ENCODE peak calls at places on chromosomes 5 and 9, in four cellular contexts. One of them, this sample, is unnamed.

GRCh38 chr5:169667896-169668674 is 31.0 kb downstream of the DOCK2 start:
- DNase-seq in CD4-positive, CD25-positive, alpha-beta regulatory T cell: no peak
- DNase-seq in HuH-7.5: no peak
- DNase-seq in kidney epithelial cell: no peak
- DNase-seq in this sample: no peak

GRCh38 chr9:105066265-105066865 is 138.4 kb upstream of the ABCA1 start:
- DNase-seq in kidney epithelial cell: no peak
- DNase-seq in HuH-7.5: no peak
- DNase-seq in CD4-positive, CD25-positive, alpha-beta regulatory T cell: no peak
- DNase-seq in this sample: peak; percentile 64

GRCh38 chr5:33300209-33300742 is 140.5 kb upstream of the TARS1 start:
- DNase-seq in kidney epithelial cell: no peak
- DNase-seq in HuH-7.5: no peak
- DNase-seq in CD4-positive, CD25-positive, alpha-beta regulatory T cell: no peak
- DNase-seq in this sample: no peak

GRCh38 chr5:38141665-38142064 is 116.7 kb upstream of the EGFLAM start:
- DNase-seq in kidney epithelial cell: no peak
- DNase-seq in HuH-7.5: no peak
- DNase-seq in CD4-positive, CD25-positive, alpha-beta regulatory T cell: no peak
- DNase-seq in this sample: no peak

GRCh38 chr9:124300312-124300711 is 42.6 kb downstream of the NEK6 start:
- DNase-seq in HuH-7.5: no peak
- DNase-seq in CD4-positive, CD25-positive, alpha-beta regulatory T cell: no peak
- DNase-seq in kidney epithelial cell: no peak
- DNase-seq in this sample: peak; percentile 35

GRCh38 chr5:130272837-130273236 is 368.6 kb downstream of the CHSY3 start:
- DNase-seq in kidney epithelial cell: no peak
- DNase-seq in CD4-positive, CD25-positive, alpha-beta regulatory T cell: no peak
- DNase-seq in HuH-7.5: no peak
- DNase-seq in this sample: no peak

GRCh38 chr5:124592891-124593290 is 153.5 kb downstream of the ZNF608 start:
- DNase-seq in kidney epithelial cell: no peak
- DNase-seq in CD4-positive, CD25-positive, alpha-beta regulatory T cell: no peak
- DNase-seq in HuH-7.5: no peak
- DNase-seq in this sample: no peak

GRCh38 chr5:163571755-163572154 is 66.3 kb downstream of the MAT2B start:
- DNase-seq in HuH-7.5: no peak
- DNase-seq in CD4-positive, CD25-positive, alpha-beta regulatory T cell: no peak
- DNase-seq in kidney epithelial cell: peak; percentile 75
- DNase-seq in this sample: no peak

GRCh38 chr5:62550103-62550502 is 28.5 kb upstream of the LRRC70 start:
- DNase-seq in CD4-positive, CD25-positive, alpha-beta regulatory T cell: no peak
- DNase-seq in HuH-7.5: no peak
- DNase-seq in kidney epithelial cell: no peak
- DNase-seq in this sample: no peak

GRCh38 chr9:94933429-94933828 is 206.9 kb downstream of the AOPEP start:
- DNase-seq in CD4-positive, CD25-positive, alpha-beta regulatory T cell: no peak
- DNase-seq in HuH-7.5: no peak
- DNase-seq in kidney epithelial cell: no peak
- DNase-seq in this sample: no peak

GRCh38 chr9:114259800-114260523 is 62.9 kb upstream of the ORM1 start:
- DNase-seq in HuH-7.5: no peak
- DNase-seq in kidney epithelial cell: no peak
- DNase-seq in CD4-positive, CD25-positive, alpha-beta regulatory T cell: no peak
- DNase-seq in this sample: no peak

GRCh38 chr9:70428781-70429180 is 14.3 kb upstream of the KLF9 start:
- DNase-seq in CD4-positive, CD25-positive, alpha-beta regulatory T cell: no peak
- DNase-seq in HuH-7.5: no peak
- DNase-seq in kidney epithelial cell: no peak
- DNase-seq in this sample: no peak

GRCh38 chr5:57499262-57500050 is 16.8 kb upstream of the ACTBL2 start:
- DNase-seq in HuH-7.5: no peak
- DNase-seq in kidney epithelial cell: no peak
- DNase-seq in CD4-positive, CD25-positive, alpha-beta regulatory T cell: peak; percentile 65
- DNase-seq in this sample: no peak

GRCh38 chr9:111974092-111974681 is 77.6 kb downstream of the UGCG start:
- DNase-seq in CD4-positive, CD25-positive, alpha-beta regulatory T cell: no peak
- DNase-seq in kidney epithelial cell: no peak
- DNase-seq in HuH-7.5: no peak
- DNase-seq in this sample: no peak

GRCh38 chr5:33315170-33315569 is 125.6 kb upstream of the TARS1 start:
- DNase-seq in HuH-7.5: no peak
- DNase-seq in CD4-positive, CD25-positive, alpha-beta regulatory T cell: no peak
- DNase-seq in kidney epithelial cell: no peak
- DNase-seq in this sample: no peak

GRCh38 chr5:68456756-68457217 is 241.2 kb downstream of the PIK3R1 start:
- DNase-seq in CD4-positive, CD25-positive, alpha-beta regulatory T cell: no peak
- DNase-seq in HuH-7.5: no peak
- DNase-seq in kidney epithelial cell: peak; percentile 82
- DNase-seq in this sample: peak; percentile 75

GRCh38 chr5:149773245-149774095 is 43.4 kb downstream of the PPARGC1B start:
- DNase-seq in kidney epithelial cell: no peak
- DNase-seq in HuH-7.5: no peak
- DNase-seq in CD4-positive, CD25-positive, alpha-beta regulatory T cell: no peak
- DNase-seq in this sample: no peak

GRCh38 chr5:75192804-75193203 is 43.9 kb downstream of the ANKRD31 start:
- DNase-seq in CD4-positive, CD25-positive, alpha-beta regulatory T cell: no peak
- DNase-seq in HuH-7.5: no peak
- DNase-seq in kidney epithelial cell: no peak
- DNase-seq in this sample: no peak

GRCh38 chr5:158970569-158971014 is 129.1 kb downstream of the EBF1 start:
- DNase-seq in CD4-positive, CD25-positive, alpha-beta regulatory T cell: no peak
- DNase-seq in HuH-7.5: no peak
- DNase-seq in kidney epithelial cell: no peak
- DNase-seq in this sample: no peak

GRCh38 chr5:132243366-132243977 is 14.0 kb upstream of the PDLIM4 start:
- DNase-seq in kidney epithelial cell: no peak
- DNase-seq in HuH-7.5: no peak
- DNase-seq in CD4-positive, CD25-positive, alpha-beta regulatory T cell: no peak
- DNase-seq in this sample: no peak

GRCh38 chr5:93267736-93268135 is 313.3 kb downstream of the NR2F1-AS1 start:
- DNase-seq in kidney epithelial cell: no peak
- DNase-seq in CD4-positive, CD25-positive, alpha-beta regulatory T cell: no peak
- DNase-seq in HuH-7.5: no peak
- DNase-seq in this sample: peak; percentile 46

GRCh38 chr5:114361724-114362196 is at the start of gene KCNN2:
- DNase-seq in kidney epithelial cell: peak; percentile 59
- DNase-seq in CD4-positive, CD25-positive, alpha-beta regulatory T cell: peak; percentile 7
- DNase-seq in HuH-7.5: peak; percentile 20
- DNase-seq in this sample: peak; percentile 86

GRCh38 chr5:168167338-168167737 is 124.1 kb upstream of the WWC1 start:
- DNase-seq in kidney epithelial cell: no peak
- DNase-seq in HuH-7.5: no peak
- DNase-seq in CD4-positive, CD25-positive, alpha-beta regulatory T cell: no peak
- DNase-seq in this sample: no peak

GRCh38 chr5:153523196-153523595 is 32.7 kb downstream of the GRIA1 start:
- DNase-seq in CD4-positive, CD25-positive, alpha-beta regulatory T cell: no peak
- DNase-seq in kidney epithelial cell: no peak
- DNase-seq in HuH-7.5: no peak
- DNase-seq in this sample: no peak

GRCh38 chr5:93899026-93899600 is 157.7 kb upstream of the POU5F2 start:
- DNase-seq in CD4-positive, CD25-positive, alpha-beta regulatory T cell: peak; percentile 23
- DNase-seq in kidney epithelial cell: no peak
- DNase-seq in HuH-7.5: no peak
- DNase-seq in this sample: no peak

GRCh38 chr5:126398791-126399190 is 24.4 kb upstream of the GRAMD2B start:
- DNase-seq in CD4-positive, CD25-positive, alpha-beta regulatory T cell: no peak
- DNase-seq in kidney epithelial cell: no peak
- DNase-seq in HuH-7.5: no peak
- DNase-seq in this sample: no peak

GRCh38 chr5:176383961-176384360 is 4.4 kb downstream of the NOP16 start:
- DNase-seq in HuH-7.5: no peak
- DNase-seq in kidney epithelial cell: no peak
- DNase-seq in CD4-positive, CD25-positive, alpha-beta regulatory T cell: no peak
- DNase-seq in this sample: no peak

GRCh38 chr5:81755320-81755719 is 4.4 kb upstream of the SSBP2 start:
- DNase-seq in kidney epithelial cell: peak; percentile 88
- DNase-seq in CD4-positive, CD25-positive, alpha-beta regulatory T cell: no peak
- DNase-seq in HuH-7.5: peak; percentile 38
- DNase-seq in this sample: no peak

GRCh38 chr9:106769331-106769730 is 93.6 kb upstream of the ZNF462 start:
- DNase-seq in kidney epithelial cell: no peak
- DNase-seq in CD4-positive, CD25-positive, alpha-beta regulatory T cell: no peak
- DNase-seq in HuH-7.5: no peak
- DNase-seq in this sample: no peak

GRCh38 chr5:134735243-134735642 is 3.1 kb upstream of the CAMLG start:
- DNase-seq in CD4-positive, CD25-positive, alpha-beta regulatory T cell: no peak
- DNase-seq in kidney epithelial cell: no peak
- DNase-seq in HuH-7.5: no peak
- DNase-seq in this sample: no peak

GRCh38 chr9:124149992-124150391 is 107.8 kb upstream of the NEK6 start:
- DNase-seq in HuH-7.5: peak; percentile 33
- DNase-seq in CD4-positive, CD25-positive, alpha-beta regulatory T cell: no peak
- DNase-seq in kidney epithelial cell: no peak
- DNase-seq in this sample: no peak

GRCh38 chr9:133917407-133917806 is 74.7 kb downstream of the VAV2 start:
- DNase-seq in kidney epithelial cell: no peak
- DNase-seq in CD4-positive, CD25-positive, alpha-beta regulatory T cell: no peak
- DNase-seq in HuH-7.5: no peak
- DNase-seq in this sample: no peak

GRCh38 chr5:132365213-132365612 is 4.3 kb upstream of the SLC22A5 start:
- DNase-seq in kidney epithelial cell: no peak
- DNase-seq in HuH-7.5: no peak
- DNase-seq in CD4-positive, CD25-positive, alpha-beta regulatory T cell: no peak
- DNase-seq in this sample: no peak

GRCh38 chr5:24693609-24694008 is 48.8 kb upstream of the CDH10 start:
- DNase-seq in HuH-7.5: no peak
- DNase-seq in kidney epithelial cell: no peak
- DNase-seq in CD4-positive, CD25-positive, alpha-beta regulatory T cell: no peak
- DNase-seq in this sample: no peak